ENCODE peak calls at places on chromosomes 13 and 19, in eight cellular contexts. Y is IMR-90, H is fibroblast of lung, Z is right cardiac atrium, J is testis, A is cardiac muscle cell, T is gastrocnemius medialis, W is thyroid gland. P is an unnamed sample.

GRCh38 chr13:76828316-76828741 is 57.9 kb downstream of the KCTD12 start:
- DNase-seq in Y (peak; percentile 17), H (no peak), Z (no peak), J (no peak), A (no peak), T (no peak), W (no peak), P (no peak)

GRCh38 chr19:41795031-41795461 is 1.3 kb upstream of the CEACAM3 start:
- DNase-seq in Y (peak; percentile 16), H (peak; percentile 5), Z (no peak), J (peak; percentile 73), A (peak; percentile 3), T (no peak), W (peak; percentile 51), P (peak; percentile 18)

GRCh38 chr13:112974125-112974524 is 5.1 kb downstream of the MCF2L start:
- DNase-seq in Y (no peak), H (no peak), Z (peak; percentile 37), J (no peak), A (no peak), T (no peak), W (no peak), P (no peak)

GRCh38 chr13:113129921-113130750 is 7.5 kb downstream of the F10 start:
- DNase-seq in Y (no peak), H (peak; percentile 31), Z (peak; percentile 86), J (peak; percentile 80), A (no peak), T (no peak), W (peak; percentile 42), P (peak; percentile 73)

GRCh38 chr19:53520163-53520546 is 17.8 kb upstream of the ZNF331 start:
- DNase-seq in Y (no peak), H (no peak), Z (no peak), J (no peak), A (no peak), T (no peak), W (no peak), P (no peak)

GRCh38 chr13:110538632-110539031 is 22.9 kb downstream of the RAB20 start:
- DNase-seq in Y (no peak), H (no peak), Z (peak; percentile 82), J (peak; percentile 75), A (no peak), T (no peak), W (peak; percentile 56), P (peak; percentile 87)

GRCh38 chr19:51552996-51553725 is 17.9 kb upstream of the ZNF175 start:
- DNase-seq in Y (peak; percentile 47), H (peak; percentile 32), Z (peak; percentile 89), J (peak; percentile 84), A (peak; percentile 80), T (no peak), W (peak; percentile 78), P (peak; percentile 79)

GRCh38 chr13:92842145-92842544 is 384.5 kb upstream of the GPC6 start:
- DNase-seq in Y (peak; percentile 88), H (peak; percentile 97), Z (no peak), J (no peak), A (no peak), T (no peak), W (no peak), P (no peak)

GRCh38 chr13:106117035-106117434 is 418.4 kb downstream of the EFNB2 start:
- DNase-seq in Y (peak; percentile 77), H (peak; percentile 74), Z (no peak), J (no peak), A (no peak), T (no peak), W (no peak), P (no peak)

GRCh38 chr13:98368019-98368418 is 190.9 kb upstream of the RNF113B start:
- DNase-seq in Y (peak; percentile 84), H (peak; percentile 84), Z (no peak), J (no peak), A (no peak), T (no peak), W (no peak), P (no peak)

GRCh38 chr13:93244141-93244917 is 17.7 kb downstream of the GPC6 start:
- DNase-seq in Y (peak; percentile 67), H (peak; percentile 78), Z (peak; percentile 37), J (no peak), A (peak; percentile 11), T (no peak), W (peak; percentile 1), P (no peak)

GRCh38 chr19:3882041-3882384 is 1.5 kb downstream of the ATCAY start:
- DNase-seq in Y (no peak), H (no peak), Z (no peak), J (no peak), A (no peak), T (no peak), W (no peak), P (no peak)
- H3K27me3 ChIP-seq in Y (peaks cover 31% of the 10 kb centered on the region), H (peaks cover 21% of the 10 kb centered on the region), Z (no peaks in the 10 kb centered on the region), J (no peaks in the 10 kb centered on the region), A (peaks cover 40% of the 10 kb centered on the region), T (peaks cover 48% of the 10 kb centered on the region), W (peaks cover 9% of the 10 kb centered on the region), P (peaks cover 75% of the 10 kb centered on the region)

GRCh38 chr13:42061943-42062342 is 13.5 kb downstream of the DGKH start:
- DNase-seq in Y (no peak), H (no peak), Z (no peak), J (no peak), A (no peak), T (no peak), W (no peak), P (no peak)
- H3K4me3 ChIP-seq in Y (no peak overlapping the region), H (no peak overlapping the region), Z (no peak overlapping the region), J (no peak overlapping the region), A (no peak overlapping the region), T (no peak overlapping the region), W (no peak overlapping the region), P (no peak overlapping the region)

GRCh38 chr19:54573330-54573872 is at the start of gene LILRA2:
- DNase-seq in Y (no peak), H (no peak), Z (no peak), J (no peak), A (no peak), T (no peak), W (no peak), P (no peak)
- H3K27ac ChIP-seq in Y (no peak within 1 kb of the TSS), H (no peak within 1 kb of the TSS), Z (no peak within 1 kb of the TSS), J (no peak within 1 kb of the TSS), A (no peak within 1 kb of the TSS), T (no peak within 1 kb of the TSS), W (no peak within 1 kb of the TSS), P (no peak within 1 kb of the TSS)

GRCh38 chr19:39203372-39204341 is at the start of gene SYCN:
- DNase-seq in Y (no peak), H (no peak), Z (no peak), J (peak; percentile 40), A (no peak), T (no peak), W (no peak), P (no peak)

GRCh38 chr19:39200818-39201145 is 3.3 kb downstream of the SYCN start:
- DNase-seq in Y (no peak), H (no peak), Z (peak; percentile 6), J (no peak), A (no peak), T (no peak), W (no peak), P (no peak)

GRCh38 chr19:39200066-39200817 is 3.5 kb downstream of the NCCRP1 start:
- DNase-seq in Y (no peak), H (no peak), Z (peak; percentile 48), J (no peak), A (no peak), T (no peak), W (no peak), P (no peak)

GRCh38 chr19:39205449-39205764 is 1.3 kb upstream of the SYCN start:
- DNase-seq in Y (no peak), H (no peak), Z (no peak), J (no peak), A (no peak), T (no peak), W (no peak), P (no peak)

DNA sequence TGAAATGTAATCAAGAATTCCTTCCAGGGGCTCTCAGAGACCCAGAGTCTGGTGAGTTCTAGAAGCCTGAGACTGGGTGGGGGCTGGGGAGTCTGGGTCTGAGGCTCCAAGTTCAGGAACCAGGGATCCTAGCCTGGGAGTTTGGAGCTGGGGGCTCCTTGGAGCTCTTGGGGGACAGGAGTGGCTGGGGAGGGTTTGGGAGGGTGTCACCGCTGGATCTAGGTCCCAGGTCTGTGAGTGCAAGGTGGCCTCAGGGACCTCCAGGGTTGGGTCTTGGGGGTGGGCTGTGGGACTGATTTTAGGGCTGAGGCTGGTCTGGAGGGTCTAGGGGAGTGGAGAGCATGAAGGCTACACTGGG is 1.1 kb downstream of the SYCN start:
- DNase-seq in Y (no peak), H (no peak), Z (no peak), J (no peak), A (no peak), T (no peak), W (no peak), P (no peak)
- H3K27me3 ChIP-seq in Y (peaks cover 43% of the 10 kb centered on the region), H (peaks cover 13% of the 10 kb centered on the region), Z (no peaks in the 10 kb centered on the region), J (no peaks in the 10 kb centered on the region), A (peaks cover 2% of the 10 kb centered on the region), T (peaks cover 46% of the 10 kb centered on the region), W (peaks cover 14% of the 10 kb centered on the region), P (peaks cover 99% of the 10 kb centered on the region)

GRCh38 chr19:2040647-2041435 is 10.2 kb downstream of the MKNK2 start:
- DNase-seq in Y (no peak), H (no peak), Z (peak; percentile 67), J (no peak), A (no peak), T (peak; percentile 2), W (peak; percentile 64), P (peak; percentile 16)
- H3K4me3 ChIP-seq in Y (no peak overlapping the region), H (no peak overlapping the region), Z (no peak overlapping the region), J (no peak overlapping the region), A (no peak overlapping the region), T (no peak overlapping the region), W (no peak overlapping the region), P (peak overlapping the region; percentile 53)

GRCh38 chr13:30108216-30108912 is 199.0 kb downstream of the KATNAL1 start:
- DNase-seq in Y (no peak), H (no peak), Z (no peak), J (no peak), A (no peak), T (no peak), W (no peak), P (no peak)
- H3K27ac ChIP-seq in Y (no peak overlapping the region), H (no peak overlapping the region), Z (no peak overlapping the region), J (no peak overlapping the region), A (no peak overlapping the region), T (no peak overlapping the region), W (no peak overlapping the region), P (no peak overlapping the region)

P was measured in heart right ventricle.